ENCODE peak calls at places on chromosomes 6 and 20, in eight cellular contexts. One of them, this sample, is unnamed.

GRCh38 chr6:125791151-125791819 is 525 bp downstream of the NCOA7 start:
- DNase-seq in GM19239: no peak
- DNase-seq in naive thymus-derived CD4-positive, alpha-beta T cell: peak
- DNase-seq in hepatocyte: peak
- DNase-seq in stomach: peak
- DNase-seq in fibroblast of the conjunctiva: no peak
- DNase-seq in ACHN: peak
- DNase-seq in pons: peak
- DNase-seq in this sample: peak

GRCh38 chr6:21360353-21360752 is 233.2 kb upstream of the SOX4 start:
- DNase-seq in GM19239: no peak
- DNase-seq in naive thymus-derived CD4-positive, alpha-beta T cell: no peak
- DNase-seq in hepatocyte: peak
- DNase-seq in stomach: peak
- DNase-seq in fibroblast of the conjunctiva: no peak
- DNase-seq in ACHN: no peak
- DNase-seq in pons: no peak
- DNase-seq in this sample: no peak

GRCh38 chr6:167470836-167471547 is 146.1 kb downstream of the TTLL2 start:
- DNase-seq in GM19239: no peak
- DNase-seq in naive thymus-derived CD4-positive, alpha-beta T cell: no peak
- DNase-seq in hepatocyte: no peak
- DNase-seq in stomach: no peak
- DNase-seq in fibroblast of the conjunctiva: no peak
- DNase-seq in ACHN: no peak
- DNase-seq in pons: no peak
- DNase-seq in this sample: no peak

GRCh38 chr20:19274412-19275015 is 62.1 kb downstream of the SLC24A3 start:
- DNase-seq in GM19239: no peak
- DNase-seq in naive thymus-derived CD4-positive, alpha-beta T cell: no peak
- DNase-seq in hepatocyte: no peak
- DNase-seq in stomach: peak
- DNase-seq in fibroblast of the conjunctiva: no peak
- DNase-seq in ACHN: no peak
- DNase-seq in pons: no peak
- DNase-seq in this sample: peak

GRCh38 chr6:23349521-23350147 is 776.4 kb upstream of the NRSN1 start:
- DNase-seq in GM19239: no peak
- DNase-seq in naive thymus-derived CD4-positive, alpha-beta T cell: no peak
- DNase-seq in hepatocyte: peak
- DNase-seq in stomach: no peak
- DNase-seq in fibroblast of the conjunctiva: peak
- DNase-seq in ACHN: peak
- DNase-seq in pons: no peak
- DNase-seq in this sample: peak

GRCh38 chr6:16402501-16402900 is 164.1 kb downstream of the GMPR start:
- DNase-seq in GM19239: no peak
- DNase-seq in naive thymus-derived CD4-positive, alpha-beta T cell: no peak
- DNase-seq in hepatocyte: peak
- DNase-seq in stomach: no peak
- DNase-seq in fibroblast of the conjunctiva: peak
- DNase-seq in ACHN: no peak
- DNase-seq in pons: no peak
- DNase-seq in this sample: peak

GRCh38 chr6:42402184-42402583 is 49.5 kb downstream of the TRERF1 start:
- DNase-seq in GM19239: no peak
- DNase-seq in naive thymus-derived CD4-positive, alpha-beta T cell: no peak
- DNase-seq in hepatocyte: peak
- DNase-seq in stomach: no peak
- DNase-seq in fibroblast of the conjunctiva: no peak
- DNase-seq in ACHN: no peak
- DNase-seq in pons: no peak
- DNase-seq in this sample: no peak

GRCh38 chr6:1437553-1438406 is 48.4 kb downstream of the FOXF2 start:
- DNase-seq in GM19239: no peak
- DNase-seq in naive thymus-derived CD4-positive, alpha-beta T cell: no peak
- DNase-seq in hepatocyte: no peak
- DNase-seq in stomach: no peak
- DNase-seq in fibroblast of the conjunctiva: no peak
- DNase-seq in ACHN: no peak
- DNase-seq in pons: no peak
- DNase-seq in this sample: no peak

GRCh38 chr20:49591217-49591865 is 23.4 kb upstream of the PTGIS start:
- DNase-seq in GM19239: no peak
- DNase-seq in naive thymus-derived CD4-positive, alpha-beta T cell: no peak
- DNase-seq in hepatocyte: peak
- DNase-seq in stomach: no peak
- DNase-seq in fibroblast of the conjunctiva: no peak
- DNase-seq in ACHN: no peak
- DNase-seq in pons: no peak
- DNase-seq in this sample: no peak

GRCh38 chr6:88623531-88623930 is 339.9 kb downstream of the RNGTT start:
- DNase-seq in GM19239: no peak
- DNase-seq in naive thymus-derived CD4-positive, alpha-beta T cell: no peak
- DNase-seq in hepatocyte: no peak
- DNase-seq in stomach: no peak
- DNase-seq in fibroblast of the conjunctiva: no peak
- DNase-seq in ACHN: no peak
- DNase-seq in pons: no peak
- DNase-seq in this sample: no peak

GRCh38 chr20:53750827-53751393 is 157.3 kb upstream of the ZNF217 start:
- DNase-seq in GM19239: no peak
- DNase-seq in naive thymus-derived CD4-positive, alpha-beta T cell: no peak
- DNase-seq in hepatocyte: peak
- DNase-seq in stomach: peak
- DNase-seq in fibroblast of the conjunctiva: peak
- DNase-seq in ACHN: no peak
- DNase-seq in pons: no peak
- DNase-seq in this sample: peak

GRCh38 chr6:39610229-39610628 is 115.0 kb downstream of the KIF6 start:
- DNase-seq in GM19239: no peak
- DNase-seq in naive thymus-derived CD4-positive, alpha-beta T cell: no peak
- DNase-seq in hepatocyte: peak
- DNase-seq in stomach: no peak
- DNase-seq in fibroblast of the conjunctiva: no peak
- DNase-seq in ACHN: no peak
- DNase-seq in pons: no peak
- DNase-seq in this sample: peak